ENCODE peak calls at places on chromosomes 1 and 21, in six cellular contexts. R is GM23338, U is prostate gland, B is GM12892, O is GM12891, V is H1. A is an unnamed sample.

GRCh38 chr1:47219001-47219400 is 13.0 kb downstream of the TAL1 start:
- DNase-seq in U (no peak), O (no peak), V (no peak), R (no peak), B (no peak), A (peak; percentile 57)

GRCh38 chr21:38170283-38170682 is 86.5 kb upstream of the KCNJ15 start:
- DNase-seq in R (peak; percentile 68), V (peak; percentile 15), U (peak; percentile 11), O (no peak), B (no peak), A (no peak)

GRCh38 chr1:41659903-41660302 is 175.4 kb upstream of the EDN2 start:
- DNase-seq in B (no peak), V (no peak), R (no peak), O (no peak), U (no peak), A (no peak)

GRCh38 chr1:3978196-3978927 is 78.3 kb upstream of the C1orf174 start:
- DNase-seq in V (no peak), O (no peak), R (no peak), B (no peak), U (no peak), A (peak; percentile 50)

GRCh38 chr1:40633563-40634376 is 31.7 kb downstream of the RIMS3 start:
- DNase-seq in R (no peak), V (no peak), O (no peak), U (no peak), B (no peak), A (no peak)

GRCh38 chr1:223216482-223217205 is 73.6 kb upstream of the TLR5 start:
- DNase-seq in V (no peak), U (no peak), O (no peak), R (no peak), B (no peak), A (no peak)

GRCh38 chr21:39000496-39000895 is 182.8 kb downstream of the PSMG1 start:
- DNase-seq in U (no peak), B (no peak), O (no peak), R (no peak), V (no peak), A (no peak)

GRCh38 chr1:225509376-225509707 is 81.5 kb upstream of the LBR start:
- DNase-seq in O (no peak), B (no peak), V (no peak), U (no peak), R (no peak), A (no peak)

GRCh38 chr1:117613249-117613968 is 7.6 kb downstream of the TENT5C start:
- DNase-seq in B (no peak), U (no peak), R (no peak), O (no peak), V (no peak), A (no peak)

GRCh38 chr1:30058966-30059365 is 664.4 kb downstream of the MATN1 start:
- DNase-seq in R (no peak), U (no peak), B (no peak), V (no peak), O (no peak), A (no peak)

GRCh38 chr1:17516303-17517214 is 22.9 kb upstream of the ARHGEF10L start:
- DNase-seq in U (no peak), R (peak; percentile 52), O (no peak), V (no peak), B (no peak), A (no peak)

GRCh38 chr1:159849972-159850371 is 12.5 kb downstream of the VSIG8 start:
- DNase-seq in B (no peak), R (no peak), U (no peak), O (no peak), V (no peak), A (no peak)

GRCh38 chr1:4494558-4494957 is 159.9 kb upstream of the AJAP1 start:
- DNase-seq in R (no peak), B (no peak), V (no peak), U (no peak), O (no peak), A (no peak)

GRCh38 chr1:168583571-168583970 is 7.2 kb downstream of the XCL1 start:
- DNase-seq in V (no peak), O (no peak), U (no peak), R (no peak), B (no peak), A (no peak)

GRCh38 chr1:15181564-15181963 is 28.0 kb downstream of the TMEM51 start:
- DNase-seq in O (no peak), U (no peak), B (no peak), V (no peak), R (no peak), A (no peak)

GRCh38 chr1:208089151-208089550 is 155.0 kb downstream of the PLXNA2 start:
- DNase-seq in U (no peak), B (no peak), R (no peak), O (no peak), V (no peak), A (no peak)

GRCh38 chr1:23393706-23394105 is 24.1 kb upstream of the ZNF436 start:
- DNase-seq in R (no peak), U (no peak), V (no peak), O (no peak), B (no peak), A (peak; percentile 87)

GRCh38 chr1:50526431-50526830 is 103.2 kb upstream of the DMRTA2 start:
- DNase-seq in O (no peak), V (no peak), B (no peak), U (no peak), R (no peak), A (no peak)

GRCh38 chr21:45898781-45899180 is 82.8 kb upstream of the COL6A1 start:
- DNase-seq in B (no peak), O (no peak), U (no peak), R (no peak), V (no peak), A (peak; percentile 48)

GRCh38 chr1:37634554-37635308 is at the start of gene RSPO1:
- DNase-seq in R (peak; percentile 46), O (no peak), U (no peak), V (no peak), B (no peak), A (no peak)

GRCh38 chr1:206005234-206005633 is 2.0 kb upstream of the RAB7B start:
- DNase-seq in B (no peak), V (no peak), R (no peak), O (no peak), U (no peak), A (no peak)

GRCh38 chr1:1361982-1362423 is 3.6 kb upstream of the MXRA8 start:
- DNase-seq in O (no peak), V (no peak), R (peak; percentile 62), U (no peak), B (no peak), A (peak; percentile 62)

GRCh38 chr1:169528214-169529067 is 42.7 kb upstream of the SLC19A2 start:
- DNase-seq in B (no peak), V (no peak), U (no peak), O (no peak), R (peak; percentile 10), A (no peak)

GRCh38 chr1:110288111-110288510 is 51.1 kb upstream of the RBM15 start:
- DNase-seq in O (no peak), R (no peak), B (no peak), U (no peak), V (no peak), A (no peak)

GRCh38 chr21:35925497-35925896 is 134.8 kb downstream of the SETD4 start:
- DNase-seq in V (no peak), O (no peak), U (peak; percentile 20), R (no peak), B (no peak), A (no peak)

GRCh38 chr21:35408401-35408800 is 359.3 kb upstream of the RUNX1 start:
- DNase-seq in V (no peak), R (no peak), U (no peak), B (no peak), O (no peak), A (no peak)

GRCh38 chr21:34704119-34704518 is 35.3 kb downstream of the CLIC6 start:
- DNase-seq in O (no peak), B (no peak), V (no peak), R (no peak), U (peak; percentile 26), A (no peak)

GRCh38 chr1:31413405-31414005 is 492 bp downstream of the SERINC2 start:
- DNase-seq in B (no peak), V (no peak), U (peak; percentile 80), R (peak; percentile 43), O (no peak), A (peak; percentile 87)

DNA sequence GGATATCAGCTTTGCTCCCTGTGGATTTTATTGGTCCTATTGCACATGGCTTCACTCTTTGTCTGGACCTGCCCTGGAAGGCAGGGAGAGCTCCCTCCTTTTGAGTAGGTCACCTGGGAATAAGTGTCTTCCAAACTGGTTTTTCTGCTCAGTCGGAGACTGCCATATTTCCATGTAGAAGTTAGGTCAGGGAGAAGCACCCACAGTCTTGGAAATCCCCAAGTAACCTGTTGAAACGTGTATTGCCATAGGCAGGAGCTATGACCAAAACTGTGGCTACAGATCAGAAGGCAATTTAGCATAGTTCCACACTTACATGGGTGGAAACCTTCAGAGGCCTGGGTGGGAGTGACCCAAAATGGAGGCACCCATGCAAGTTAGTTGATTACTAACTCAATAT is 3.5 kb upstream of the GNG12 start:
- DNase-seq in U (peak; percentile 25), R (no peak), V (no peak), B (no peak), O (no peak), A (no peak)
- TF ChIP-seq POLR2AphosphoS5 in U (peak; percentile 42), R (no peak), V (no peak), B (no peak), O (no peak), A (no peak)

GRCh38 chr21:32727728-32728454 is at the start of gene SYNJ1:
- DNase-seq in V (peak; percentile 70), U (peak; percentile 94), B (peak; percentile 90), O (peak; percentile 95), R (peak; percentile 95), A (peak; percentile 99)
- TF ChIP-seq POLR2AphosphoS5 in V (peak; percentile 74), U (peak; percentile 94), B (peak; percentile 43), O (no peak), R (peak; percentile 89), A (peak; percentile 90)

DNA sequence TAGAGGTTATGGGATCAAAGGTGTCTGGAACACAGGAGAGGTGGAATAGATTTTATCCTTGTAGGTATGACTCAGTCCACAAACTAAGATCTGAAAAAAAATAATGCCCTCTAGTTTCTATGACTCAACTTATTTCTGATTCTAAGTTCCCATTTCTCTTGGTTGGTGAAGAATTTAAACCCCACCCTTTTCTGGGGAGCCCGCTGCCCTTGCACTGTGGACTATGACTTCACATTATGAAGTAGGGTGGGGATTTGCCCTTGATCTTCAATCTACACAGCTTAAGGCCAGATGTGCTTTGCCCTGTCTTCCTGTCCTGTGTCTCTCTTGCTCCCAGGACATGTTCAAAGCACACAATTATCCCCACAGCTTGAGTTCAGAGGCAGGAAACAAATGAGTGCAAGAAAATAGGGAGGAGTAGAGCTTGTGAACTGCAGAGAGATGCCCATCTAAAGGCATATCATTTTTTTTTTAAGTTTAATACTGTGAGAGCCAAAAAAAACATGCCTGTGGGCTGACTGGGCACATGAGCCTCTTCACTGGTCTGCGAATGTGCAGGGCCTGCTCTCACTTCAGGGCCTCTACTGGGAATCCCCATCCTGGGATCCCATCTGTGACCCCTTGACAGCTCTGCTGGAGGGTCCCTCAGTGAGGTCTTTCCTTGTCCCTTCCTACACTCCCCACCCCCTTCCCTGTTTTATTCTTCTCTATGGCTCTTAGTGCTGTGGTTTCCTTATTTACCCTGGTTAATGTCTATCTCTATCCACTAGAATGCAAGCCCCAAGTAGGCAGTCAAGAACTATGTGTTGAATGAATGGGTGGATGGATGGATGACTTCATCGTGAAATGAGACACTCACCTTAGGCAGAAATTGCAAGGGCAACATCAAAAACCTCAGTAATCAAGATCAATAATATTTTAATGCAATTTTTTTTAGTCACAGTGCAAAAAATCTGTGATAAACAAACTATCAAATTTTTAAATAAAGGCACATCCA is 61.5 kb downstream of the CD58 start:
- DNase-seq in V (no peak), B (no peak), R (no peak), O (no peak), U (no peak), A (no peak)
- TF ChIP-seq POLR2AphosphoS5 in V (no peak), B (no peak), R (no peak), O (no peak), U (no peak), A (no peak)

GRCh38 chr1:51644533-51645197 is 27.8 kb downstream of the OSBPL9 start:
- DNase-seq in U (no peak), R (no peak), V (peak; percentile 5), B (no peak), O (no peak), A (no peak)
- TF ChIP-seq POLR2AphosphoS5 in U (no peak), R (no peak), V (no peak), B (no peak), O (no peak), A (no peak)